ENCODE peak calls at places on chromosomes 4 and X, in seven cellular contexts. E is HCT116, L is GM12878, J is K562, X is H1, I is SK-N-SH, Z is HepG2. W is an unnamed sample.

GRCh38 chrX:25737540-25737939 is 400.6 kb upstream of the MAGEB18 start:
- DNase-seq in E (no peak), L (no peak), J (no peak), X (no peak), I (peak), Z (no peak), W (no peak)

GRCh38 chr4:48570646-48571220 is 80.7 kb downstream of the ZAR1 start:
- DNase-seq in E (no peak), L (no peak), J (no peak), X (no peak), I (no peak), Z (no peak), W (no peak)

GRCh38 chr4:185637162-185637875 is 102.0 kb upstream of the PDLIM3 start:
- DNase-seq in E (no peak), L (no peak), J (no peak), X (no peak), I (no peak), Z (no peak), W (peak)

GRCh38 chrX:138018145-138018799 is 452.3 kb downstream of the ZIC3 start:
- DNase-seq in E (no peak), L (no peak), J (no peak), X (no peak), I (no peak), Z (no peak), W (no peak)

GRCh38 chr4:48017108-48017527 is 546 bp downstream of the NIPAL1 start:
- DNase-seq in E (peak), L (no peak), J (peak), X (no peak), I (peak), Z (no peak), W (peak)

GRCh38 chr4:57103051-57103450 is 7.1 kb downstream of the IGFBP7 start:
- DNase-seq in E (no peak), L (no peak), J (no peak), X (no peak), I (no peak), Z (no peak), W (no peak)

GRCh38 chr4:183407128-183407585 is 37.3 kb upstream of the CDKN2AIP start:
- DNase-seq in E (no peak), L (peak), J (peak), X (peak), I (peak), Z (peak), W (peak)

GRCh38 chr4:1222036-1222789 is 26.7 kb downstream of the CTBP1 start:
- DNase-seq in E (no peak), L (no peak), J (no peak), X (no peak), I (no peak), Z (no peak), W (no peak)

GRCh38 chr4:41969666-41970065 is 11.9 kb upstream of the DCAF4L1 start:
- DNase-seq in E (no peak), L (no peak), J (no peak), X (no peak), I (no peak), Z (no peak), W (no peak)

GRCh38 chrX:40173662-40174593 is 76.2 kb upstream of the BCOR start:
- DNase-seq in E (peak), L (no peak), J (no peak), X (no peak), I (peak), Z (peak), W (peak)

GRCh38 chr4:115028682-115029385 is 84.6 kb downstream of the NDST4 start:
- DNase-seq in E (no peak), L (no peak), J (no peak), X (no peak), I (no peak), Z (no peak), W (no peak)

GRCh38 chr4:177554966-177555574 is 112.8 kb upstream of the AGA start:
- DNase-seq in E (no peak), L (no peak), J (peak), X (no peak), I (peak), Z (no peak), W (peak)

GRCh38 chrX:151082077-151082948 is 94.1 kb upstream of the GPR50 start:
- DNase-seq in E (peak), L (no peak), J (peak), X (peak), I (peak), Z (peak), W (peak)
- TF ChIP-seq JUND in E (no peak), L (no peak), J (no peak), X (no peak), I (no peak), Z (no peak), W (no peak)

DNA sequence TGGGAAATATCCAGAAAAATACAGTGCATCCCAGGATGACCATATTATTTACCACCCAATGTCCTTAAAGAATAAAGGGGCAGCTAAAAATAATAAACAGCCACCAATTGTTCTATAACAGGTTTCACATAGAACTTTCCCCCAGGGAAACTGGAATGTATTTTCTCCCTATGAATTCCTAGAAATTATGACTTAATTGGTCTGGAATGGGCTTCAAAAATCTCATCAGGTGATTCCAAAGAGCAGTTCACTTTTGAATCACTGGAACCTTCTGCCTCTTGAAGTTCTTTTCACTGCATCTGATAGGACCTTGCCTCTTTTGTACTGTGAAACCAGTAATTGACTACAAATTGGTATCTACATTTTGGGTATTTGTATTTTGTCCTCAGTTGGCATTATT is 119.3 kb downstream of the ZNF330 start:
- DNase-seq in E (no peak), L (no peak), J (no peak), X (no peak), I (no peak), Z (no peak), W (no peak)
- TF ChIP-seq JUND in E (no peak), L (no peak), J (no peak), X (no peak), I (no peak), Z (no peak), W (no peak)

GRCh38 chrX:68693481-68694410 is 46.3 kb downstream of the STARD8 start:
- DNase-seq in E (no peak), L (no peak), J (peak), X (no peak), I (peak), Z (no peak), W (peak)
- TF ChIP-seq JUND in E (no peak), L (no peak), J (no peak), X (no peak), I (no peak), Z (no peak), W (no peak)

GRCh38 chr4:73726000-73726399 is 14.4 kb upstream of the CXCL8 start:
- DNase-seq in E (peak), L (no peak), J (no peak), X (no peak), I (no peak), Z (no peak), W (peak)
- TF ChIP-seq JUND in E (peak), L (no peak), J (peak), X (no peak), I (peak), Z (no peak), W (no peak)

GRCh38 chr4:98887137-98887536 is 41.8 kb downstream of the EIF4E start:
- DNase-seq in E (no peak), L (no peak), J (no peak), X (no peak), I (no peak), Z (no peak), W (no peak)

GRCh38 chr4:98891533-98892337 is 37.2 kb downstream of the EIF4E start:
- DNase-seq in E (no peak), L (no peak), J (no peak), X (no peak), I (no peak), Z (no peak), W (no peak)

GRCh38 chr4:98890698-98891097 is 38.2 kb downstream of the EIF4E start:
- DNase-seq in E (no peak), L (no peak), J (no peak), X (no peak), I (no peak), Z (no peak), W (no peak)
- TF ChIP-seq JUND in E (no peak), L (no peak), J (no peak), X (no peak), I (peak), Z (no peak), W (no peak)

DNA sequence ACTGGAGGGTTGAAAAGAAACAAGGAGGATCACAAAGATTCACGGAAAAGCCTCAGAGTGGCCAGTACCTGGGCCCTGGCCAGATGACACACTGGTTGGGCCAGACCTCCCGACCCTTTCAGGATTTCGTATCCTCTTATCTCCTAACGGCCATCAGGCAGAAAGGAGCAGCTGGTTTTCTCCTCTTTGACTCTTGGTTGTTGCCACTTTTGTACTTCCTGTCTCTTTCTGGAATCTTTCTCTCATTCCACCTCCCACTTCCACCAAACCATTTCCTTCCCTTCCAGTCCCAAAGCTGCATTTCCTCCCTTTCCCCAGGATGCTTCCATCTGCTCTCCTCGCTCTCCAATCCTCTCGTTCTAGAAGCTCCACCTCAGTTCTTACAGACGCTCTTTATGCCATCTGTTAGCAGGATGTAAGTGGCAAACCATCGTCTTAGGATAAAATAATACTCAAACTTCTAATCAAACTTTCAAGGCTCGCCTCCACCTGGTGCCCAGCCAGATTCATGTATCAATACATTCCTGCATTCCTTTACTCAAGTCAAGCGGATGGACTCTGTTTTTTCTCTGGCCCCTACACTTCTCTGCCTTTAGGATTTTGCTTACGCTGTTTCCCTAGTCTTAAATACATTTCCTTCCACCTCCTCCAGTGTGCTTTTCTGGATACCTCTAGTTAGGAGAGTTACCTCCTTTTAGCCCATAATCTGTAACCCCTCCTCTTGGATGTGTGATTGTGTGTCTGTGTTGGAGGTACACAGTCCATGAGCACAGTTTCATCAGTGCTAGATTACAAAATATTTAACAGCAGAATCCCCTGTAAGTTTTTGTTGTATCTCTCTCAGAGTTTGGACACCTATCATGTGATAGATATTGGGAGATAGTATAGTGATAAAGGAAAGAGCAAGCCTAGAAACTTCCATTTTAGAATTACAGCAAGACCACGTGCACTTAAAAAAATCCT is 70.4 kb downstream of the LDB2 start:
- DNase-seq in E (no peak), L (no peak), J (no peak), X (no peak), I (peak), Z (no peak), W (no peak)
- TF ChIP-seq JUND in E (no peak), L (no peak), J (no peak), X (no peak), I (no peak), Z (no peak), W (no peak)

GRCh38 chrX:15418707-15419181 is 34.5 kb upstream of the VEGFD start:
- DNase-seq in E (no peak), L (no peak), J (no peak), X (no peak), I (peak), Z (no peak), W (no peak)

GRCh38 chrX:15416133-15416993 is 32.1 kb upstream of the VEGFD start:
- DNase-seq in E (no peak), L (no peak), J (no peak), X (no peak), I (no peak), Z (no peak), W (no peak)

GRCh38 chrX:15413101-15413500 is 28.9 kb upstream of the VEGFD start:
- DNase-seq in E (no peak), L (no peak), J (no peak), X (no peak), I (no peak), Z (no peak), W (no peak)

GRCh38 chrX:15418041-15418706 is 34.0 kb upstream of the VEGFD start:
- DNase-seq in E (no peak), L (no peak), J (no peak), X (no peak), I (no peak), Z (no peak), W (no peak)
- TF ChIP-seq JUND in E (no peak), L (no peak), J (no peak), X (no peak), I (peak), Z (no peak), W (no peak)